ENCODE peak calls at places on chromosomes 5 and 9, in eight cellular contexts. B is NCI-H748 treated with DMSO at 0.1 percent for 48 hours; W is T-helper 1 cell; Y is activated T-cell treated with anti-CD3 and anti-CD28 coated beads, Interleukin-2, amount 50 U/mL, for 24 hours; U is progenitor cell of endocrine pancreas; E is GF-D8; Q is thoracic aorta; P is mesendoderm. D is an unnamed sample.
A peak's percentile ranks its signal among the peaks of the same experiment; 100 is the strongest.

GRCh38 chr9:106733828-106734227 is 129.1 kb upstream of the ZNF462 start:
- DNase-seq in Q (no peak), P (no peak), B (no peak), Y (no peak), U (no peak), E (no peak), W (no peak), D (no peak)

GRCh38 chr9:111039203-111039907 is 1.1 kb upstream of the LPAR1 start:
- DNase-seq in Q (no peak), U (peak; percentile 13), W (no peak), P (peak; percentile 46), E (no peak), B (peak; percentile 51), Y (no peak), D (no peak)

GRCh38 chr5:120567921-120568320 is 103.8 kb downstream of the PRR16 start:
- DNase-seq in W (no peak), B (no peak), E (no peak), Q (no peak), P (no peak), U (no peak), Y (no peak), D (no peak)

GRCh38 chr9:134066923-134067851 is 639 bp downstream of the BRD3 start:
- DNase-seq in U (peak; percentile 32), Q (no peak), Y (peak; percentile 66), P (peak; percentile 36), E (no peak), B (no peak), W (peak; percentile 43), D (peak; percentile 82)

GRCh38 chr5:91468643-91469422 is 85.7 kb upstream of the ARRDC3 start:
- DNase-seq in Y (no peak), B (no peak), W (no peak), E (no peak), U (no peak), Q (no peak), P (no peak), D (no peak)

GRCh38 chr5:32390819-32391591 is 53.5 kb downstream of the ZFR start:
- DNase-seq in W (no peak), Q (no peak), E (no peak), P (no peak), U (no peak), Y (no peak), B (no peak), D (no peak)

GRCh38 chr5:142484821-142485387 is 160.1 kb upstream of the SPRY4 start:
- DNase-seq in P (peak; percentile 89), U (no peak), Y (no peak), W (no peak), Q (no peak), E (no peak), B (no peak), D (no peak)

GRCh38 chr5:160352308-160352707 is 18.1 kb downstream of the C1QTNF2 start:
- DNase-seq in U (no peak), Y (no peak), E (no peak), Q (no peak), P (no peak), B (no peak), W (no peak), D (peak; percentile 38)

GRCh38 chr9:25519286-25519685 is 159.0 kb downstream of the TUSC1 start:
- DNase-seq in Y (no peak), P (peak; percentile 28), U (no peak), W (no peak), Q (no peak), B (no peak), E (no peak), D (no peak)

GRCh38 chr5:78794693-78795215 is 146.2 kb upstream of the LHFPL2 start:
- DNase-seq in Q (no peak), E (no peak), B (no peak), W (no peak), P (no peak), Y (no peak), U (no peak), D (no peak)

GRCh38 chr5:53023969-53024368 is 34.8 kb downstream of the ITGA2 start:
- DNase-seq in Y (no peak), E (no peak), Q (no peak), W (no peak), B (no peak), P (no peak), U (no peak), D (no peak)